ENCODE peak calls at places on chromosome 20, in four cellular contexts. One of them, this sample, is unnamed.

GRCh38 chr20:46172455-46172854 is 54.3 kb downstream of the CD40 start:
- DNase-seq in Panc1: no peak
- DNase-seq in stomach: no peak
- DNase-seq in A673: no peak
- DNase-seq in this sample: no peak

GRCh38 chr20:53513168-53513488 is 80.5 kb downstream of the ZNF217 start:
- DNase-seq in stomach: no peak
- DNase-seq in A673: no peak
- DNase-seq in Panc1: no peak
- DNase-seq in this sample: no peak

GRCh38 chr20:6489361-6490154 is 277.9 kb upstream of the BMP2 start:
- DNase-seq in stomach: no peak
- DNase-seq in Panc1: no peak
- DNase-seq in A673: no peak
- DNase-seq in this sample: no peak

GRCh38 chr20:31605902-31606677 is 1.0 kb downstream of the ID1 start:
- DNase-seq in Panc1: no peak
- DNase-seq in A673: no peak
- DNase-seq in stomach: peak; percentile 35
- DNase-seq in this sample: no peak

GRCh38 chr20:36173451-36173933 is 19.0 kb downstream of the EPB41L1 start:
- DNase-seq in stomach: no peak
- DNase-seq in A673: peak; percentile 50
- DNase-seq in Panc1: no peak
- DNase-seq in this sample: no peak

GRCh38 chr20:47326718-47327137 is 29.8 kb downstream of the ZMYND8 start:
- DNase-seq in stomach: no peak
- DNase-seq in A673: no peak
- DNase-seq in Panc1: no peak
- DNase-seq in this sample: no peak

GRCh38 chr20:53208110-53208908 is 236.2 kb downstream of the TSHZ2 start:
- DNase-seq in stomach: no peak
- DNase-seq in A673: peak; percentile 51
- DNase-seq in Panc1: no peak
- DNase-seq in this sample: no peak

GRCh38 chr20:62822788-62823651 is 6.2 kb downstream of the COL9A3 start:
- DNase-seq in stomach: peak; percentile 74
- DNase-seq in Panc1: peak; percentile 55
- DNase-seq in A673: peak; percentile 87
- DNase-seq in this sample: no peak

GRCh38 chr20:23391707-23392310 is 29.5 kb downstream of the NAPB start:
- DNase-seq in Panc1: no peak
- DNase-seq in A673: no peak
- DNase-seq in stomach: no peak
- DNase-seq in this sample: no peak

GRCh38 chr20:38731738-38732113 is 7.4 kb downstream of the SLC32A1 start:
- DNase-seq in Panc1: no peak
- DNase-seq in stomach: no peak
- DNase-seq in A673: no peak
- DNase-seq in this sample: no peak

GRCh38 chr20:24480523-24480922 is 11.1 kb downstream of the SYNDIG1 start:
- DNase-seq in Panc1: no peak
- DNase-seq in A673: no peak
- DNase-seq in stomach: no peak
- DNase-seq in this sample: no peak

GRCh38 chr20:33290852-33291251 is 7.8 kb downstream of the BPIFB1 start:
- DNase-seq in A673: no peak
- DNase-seq in Panc1: no peak
- DNase-seq in stomach: no peak
- DNase-seq in this sample: no peak

GRCh38 chr20:53691060-53691810 is 97.6 kb upstream of the ZNF217 start:
- DNase-seq in Panc1: no peak
- DNase-seq in A673: no peak
- DNase-seq in stomach: no peak
- DNase-seq in this sample: no peak

GRCh38 chr20:4836473-4836872 is 114.8 kb downstream of the PRND start:
- DNase-seq in stomach: no peak
- DNase-seq in Panc1: no peak
- DNase-seq in A673: no peak
- DNase-seq in this sample: no peak

GRCh38 chr20:17680128-17680835 is 1.8 kb downstream of the RRBP1 start:
- DNase-seq in stomach: peak; percentile 74
- DNase-seq in Panc1: peak; percentile 22
- DNase-seq in A673: peak; percentile 37
- DNase-seq in this sample: no peak

GRCh38 chr20:59643616-59644061 is 39.3 kb downstream of the PHACTR3 start:
- DNase-seq in Panc1: no peak
- DNase-seq in stomach: peak; percentile 20
- DNase-seq in A673: no peak
- DNase-seq in this sample: no peak

GRCh38 chr20:36384022-36384619 is 78.0 kb downstream of the DLGAP4 start:
- DNase-seq in A673: peak; percentile 60
- DNase-seq in Panc1: no peak
- DNase-seq in stomach: no peak
- DNase-seq in this sample: no peak

GRCh38 chr20:2397595-2398145 is 17.0 kb downstream of the TGM6 start:
- DNase-seq in stomach: no peak
- DNase-seq in Panc1: no peak
- DNase-seq in A673: no peak
- DNase-seq in this sample: no peak

GRCh38 chr20:12047838-12048432 is 130.2 kb downstream of the BTBD3 start:
- DNase-seq in Panc1: no peak
- DNase-seq in A673: no peak
- DNase-seq in stomach: no peak
- DNase-seq in this sample: no peak
- H3K27ac ChIP-seq in Panc1: no peak overlapping the region
- H3K27ac ChIP-seq in A673: no peak overlapping the region
- H3K27ac ChIP-seq in stomach: no peak overlapping the region
- H3K27ac ChIP-seq in this sample: no peak overlapping the region

GRCh38 chr20:14556206-14556605 is 218.8 kb upstream of the FLRT3 start:
- DNase-seq in A673: no peak
- DNase-seq in stomach: no peak
- DNase-seq in Panc1: no peak
- DNase-seq in this sample: no peak

GRCh38 chr20:14562976-14563375 is 225.6 kb upstream of the FLRT3 start:
- DNase-seq in Panc1: no peak
- DNase-seq in A673: no peak
- DNase-seq in stomach: no peak
- DNase-seq in this sample: no peak

GRCh38 chr20:14566505-14566904 is 229.1 kb upstream of the FLRT3 start:
- DNase-seq in A673: no peak
- DNase-seq in stomach: no peak
- DNase-seq in Panc1: no peak
- DNase-seq in this sample: no peak

GRCh38 chr20:14561733-14562132 is 224.3 kb upstream of the FLRT3 start:
- DNase-seq in Panc1: no peak
- DNase-seq in A673: no peak
- DNase-seq in stomach: no peak
- DNase-seq in this sample: peak; percentile 27
- H3K27ac ChIP-seq in Panc1: no peak overlapping the region
- H3K27ac ChIP-seq in A673: no peak overlapping the region
- H3K27ac ChIP-seq in stomach: no peak overlapping the region
- H3K27ac ChIP-seq in this sample: no peak overlapping the region

DNA sequence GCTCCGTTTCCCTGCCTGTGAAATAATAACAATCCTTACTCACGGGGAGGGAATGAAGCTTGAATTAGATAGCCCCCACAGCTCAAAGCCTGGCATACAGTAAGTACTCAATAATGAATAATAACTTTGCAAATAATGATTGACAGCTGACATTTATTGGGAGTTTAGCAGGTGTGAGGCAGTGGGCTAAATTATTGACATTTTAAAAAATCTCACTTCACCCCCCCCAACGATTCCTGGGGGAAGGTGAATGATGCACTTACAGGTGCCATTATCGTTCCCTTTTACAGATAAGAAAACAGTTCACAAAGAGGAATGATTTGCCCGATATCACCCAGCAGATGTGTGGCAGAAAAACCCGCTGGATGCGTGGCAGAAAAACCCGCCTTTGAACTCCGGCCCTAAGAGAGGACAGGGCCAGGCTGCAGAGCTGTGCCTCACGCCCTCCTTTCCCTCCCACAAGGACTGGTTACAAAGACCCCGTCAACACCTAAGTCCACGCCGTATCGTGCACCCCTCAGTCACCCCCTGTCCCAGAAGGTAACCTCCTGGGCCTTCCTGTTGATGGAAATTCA is 114.2 kb upstream of the PTPN1 start:
- DNase-seq in Panc1: no peak
- DNase-seq in stomach: no peak
- DNase-seq in A673: no peak
- DNase-seq in this sample: no peak
- H3K27ac ChIP-seq in Panc1: no peak overlapping the region
- H3K27ac ChIP-seq in stomach: peak overlapping the region; percentile 82
- H3K27ac ChIP-seq in A673: no peak overlapping the region
- H3K27ac ChIP-seq in this sample: no peak overlapping the region

GRCh38 chr20:654427-654770 is 1.4 kb upstream of the SRXN1 start:
- DNase-seq in Panc1: no peak
- DNase-seq in stomach: no peak
- DNase-seq in A673: no peak
- DNase-seq in this sample: no peak

GRCh38 chr20:653590-654426 is 808 bp upstream of the SRXN1 start:
- DNase-seq in A673: no peak
- DNase-seq in stomach: no peak
- DNase-seq in Panc1: no peak
- DNase-seq in this sample: no peak

GRCh38 chr20:652611-653109 is 340 bp downstream of the SRXN1 start:
- DNase-seq in A673: no peak
- DNase-seq in Panc1: no peak
- DNase-seq in stomach: peak; percentile 33
- DNase-seq in this sample: peak; percentile 13

GRCh38 chr20:651713-652610 is 1.0 kb downstream of the SRXN1 start:
- DNase-seq in Panc1: no peak
- DNase-seq in stomach: no peak
- DNase-seq in A673: no peak
- DNase-seq in this sample: no peak

DNA sequence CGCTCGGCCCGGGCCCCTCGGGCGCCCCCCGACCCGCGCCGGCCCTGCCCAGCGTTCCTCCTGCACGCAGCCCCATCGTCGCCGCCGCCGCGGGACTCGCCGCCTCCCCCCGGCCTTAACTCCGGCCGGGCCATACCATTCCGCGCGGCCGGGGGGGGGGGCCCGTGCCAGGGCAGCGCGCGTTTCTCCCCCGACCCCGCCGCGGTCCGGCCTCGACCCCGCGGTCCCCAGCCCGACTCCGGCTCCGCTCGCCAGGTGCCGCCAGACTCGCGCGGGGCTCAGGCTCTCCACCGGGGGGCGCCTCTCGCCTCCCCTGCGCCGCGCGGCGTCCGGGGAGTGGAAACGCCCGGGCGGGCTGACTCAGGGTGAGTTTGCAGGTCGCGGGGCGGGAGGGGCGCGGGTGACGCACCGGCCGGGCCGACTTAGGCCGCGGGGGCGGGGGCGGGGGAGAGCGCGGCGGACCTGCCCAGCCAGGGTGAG is at the start of gene SRXN1:
- DNase-seq in A673: peak; percentile 80
- DNase-seq in Panc1: no peak
- DNase-seq in stomach: peak; percentile 94
- DNase-seq in this sample: peak; percentile 81
- H3K27ac ChIP-seq in A673: peak within 1 kb of the TSS; percentile 81
- H3K27ac ChIP-seq in Panc1: peak within 1 kb of the TSS; percentile 88
- H3K27ac ChIP-seq in stomach: peak within 1 kb of the TSS; percentile 88
- H3K27ac ChIP-seq in this sample: peak within 1 kb of the TSS; percentile 65

DNA sequence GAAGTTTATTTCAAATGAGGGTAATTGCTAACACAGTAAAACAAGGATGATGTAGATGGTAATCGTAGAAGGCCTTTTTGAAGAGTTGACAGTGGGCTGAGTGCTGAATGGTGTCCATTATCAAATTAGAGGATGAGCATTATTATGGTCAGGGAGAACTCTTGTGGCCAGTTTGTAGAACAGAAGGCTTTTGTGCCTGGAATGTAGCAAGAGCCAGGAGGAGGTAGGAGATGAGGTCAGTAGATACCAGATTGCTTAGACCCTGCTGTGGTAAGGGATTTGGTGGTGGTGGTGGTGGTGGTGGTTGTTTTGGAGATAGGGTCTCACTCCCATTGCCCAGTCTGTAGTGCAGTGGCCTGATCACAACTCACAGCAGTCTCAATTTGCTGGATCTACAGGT is 6.2 kb downstream of the CSE1L start:
- DNase-seq in A673: no peak
- DNase-seq in stomach: no peak
- DNase-seq in Panc1: no peak
- DNase-seq in this sample: no peak
- H3K27ac ChIP-seq in A673: no peak overlapping the region
- H3K27ac ChIP-seq in stomach: no peak overlapping the region
- H3K27ac ChIP-seq in Panc1: no peak overlapping the region
- H3K27ac ChIP-seq in this sample: no peak overlapping the region

GRCh38 chr20:61814244-61814643 is 251.4 kb downstream of the TAF4 start:
- DNase-seq in stomach: no peak
- DNase-seq in A673: no peak
- DNase-seq in Panc1: no peak
- DNase-seq in this sample: no peak

GRCh38 chr20:61815678-61816077 is 250.0 kb downstream of the TAF4 start:
- DNase-seq in Panc1: no peak
- DNase-seq in stomach: no peak
- DNase-seq in A673: no peak
- DNase-seq in this sample: no peak

GRCh38 chr20:61814726-61815125 is 251.0 kb downstream of the TAF4 start:
- DNase-seq in stomach: no peak
- DNase-seq in Panc1: no peak
- DNase-seq in A673: no peak
- DNase-seq in this sample: no peak

GRCh38 chr20:61813791-61814190 is 251.9 kb downstream of the TAF4 start:
- DNase-seq in stomach: no peak
- DNase-seq in Panc1: no peak
- DNase-seq in A673: no peak
- DNase-seq in this sample: no peak

GRCh38 chr20:61815176-61815575 is 250.5 kb downstream of the TAF4 start:
- DNase-seq in Panc1: no peak
- DNase-seq in A673: no peak
- DNase-seq in stomach: no peak
- DNase-seq in this sample: no peak
- H3K27ac ChIP-seq in Panc1: no peak overlapping the region
- H3K27ac ChIP-seq in A673: no peak overlapping the region
- H3K27ac ChIP-seq in stomach: no peak overlapping the region
- H3K27ac ChIP-seq in this sample: no peak overlapping the region